ENCODE peak calls at places on chromosomes 11 and 22, in nine cellular contexts. I is stomach, P is AG10803, U is PC-3, F is thoracic aorta, E is cardiac muscle cell, A is progenitor cell of endocrine pancreas, K is mucosa of descending colon, N is GM12865. B is an unnamed sample.

GRCh38 chr22:36335621-36336020 is 52.1 kb downstream of the MYH9 start:
- DNase-seq in I (no peak), P (no peak), U (no peak), F (no peak), E (no peak), A (no peak), K (no peak), N (no peak), B (no peak)

GRCh38 chr22:39073941-39074340 is 3.1 kb upstream of the APOBEC3G start:
- DNase-seq in I (no peak), P (no peak), U (no peak), F (no peak), E (no peak), A (no peak), K (no peak), N (no peak), B (no peak)

GRCh38 chr11:128745296-128746183 is 51.7 kb downstream of the FLI1 start:
- DNase-seq in I (no peak), P (peak), U (no peak), F (no peak), E (peak), A (no peak), K (no peak), N (no peak), B (no peak)

GRCh38 chr22:32636884-32637283 is 162.3 kb downstream of the FBXO7 start:
- DNase-seq in I (no peak), P (no peak), U (no peak), F (no peak), E (no peak), A (no peak), K (no peak), N (no peak), B (no peak)

GRCh38 chr22:46881373-46882118 is 119.1 kb downstream of the TBC1D22A start:
- DNase-seq in I (no peak), P (peak), U (peak), F (no peak), E (no peak), A (no peak), K (no peak), N (no peak), B (no peak)

GRCh38 chr11:107859459-107860239 is 1.1 kb upstream of the SLC35F2 start:
- DNase-seq in I (peak), P (peak), U (peak), F (no peak), E (peak), A (no peak), K (peak), N (peak), B (peak)

GRCh38 chr11:73734996-73735395 is 25.9 kb downstream of the RAB6A start:
- DNase-seq in I (no peak), P (peak), U (no peak), F (no peak), E (no peak), A (no peak), K (no peak), N (no peak), B (no peak)

GRCh38 chr22:48884292-48884691 is 943.4 kb downstream of the BRD1 start:
- DNase-seq in I (no peak), P (no peak), U (no peak), F (no peak), E (no peak), A (no peak), K (no peak), N (no peak), B (no peak)

GRCh38 chr11:34431979-34432378 is 6.8 kb upstream of the CAT start:
- DNase-seq in I (no peak), P (no peak), U (no peak), F (no peak), E (no peak), A (no peak), K (no peak), N (no peak), B (no peak)

GRCh38 chr11:33608386-33608785 is 92.2 kb downstream of the C11orf91 start:
- DNase-seq in I (no peak), P (no peak), U (no peak), F (no peak), E (no peak), A (no peak), K (no peak), N (no peak), B (no peak)

GRCh38 chr22:35638408-35638807 is 9.8 kb upstream of the APOL6 start:
- DNase-seq in I (no peak), P (peak), U (no peak), F (peak), E (peak), A (no peak), K (peak), N (no peak), B (no peak)

GRCh38 chr22:23566716-23567475 is 13.2 kb downstream of the IGLL1 start:
- DNase-seq in I (no peak), P (no peak), U (no peak), F (no peak), E (no peak), A (no peak), K (no peak), N (no peak), B (no peak)

GRCh38 chr11:45021001-45021400 is 70.3 kb upstream of the TP53I11 start:
- DNase-seq in I (no peak), P (no peak), U (no peak), F (no peak), E (no peak), A (no peak), K (no peak), N (no peak), B (no peak)

GRCh38 chr11:123856444-123856843 is 29.0 kb downstream of the TMEM225 start:
- DNase-seq in I (no peak), P (no peak), U (peak), F (no peak), E (no peak), A (no peak), K (no peak), N (no peak), B (no peak)

GRCh38 chr11:7319501-7319900 is 67.8 kb downstream of the SYT9 start:
- DNase-seq in I (no peak), P (no peak), U (no peak), F (no peak), E (no peak), A (no peak), K (no peak), N (no peak), B (no peak)

GRCh38 chr22:47303161-47303890 is 540.9 kb downstream of the TBC1D22A start:
- DNase-seq in I (no peak), P (no peak), U (peak), F (no peak), E (no peak), A (no peak), K (no peak), N (no peak), B (no peak)

GRCh38 chr11:58524232-58525036 is 16.5 kb upstream of the OR5B21 start:
- DNase-seq in I (peak), P (peak), U (peak), F (peak), E (peak), A (peak), K (peak), N (peak), B (peak)

GRCh38 chr11:132125855-132126841 is 755.7 kb downstream of the NTM start:
- DNase-seq in I (no peak), P (peak), U (peak), F (no peak), E (peak), A (no peak), K (no peak), N (peak), B (peak)

GRCh38 chr11:125128450-125128849 is 17.0 kb upstream of the TMEM218 start:
- DNase-seq in I (no peak), P (peak), U (peak), F (no peak), E (peak), A (no peak), K (no peak), N (no peak), B (no peak)

GRCh38 chr11:1659478-1659877 is 29.9 kb downstream of the KRTAP5-5 start:
- DNase-seq in I (no peak), P (no peak), U (no peak), F (no peak), E (no peak), A (no peak), K (no peak), N (no peak), B (no peak)

GRCh38 chr22:29149841-29150555 is 55.7 kb upstream of the EMID1 start:
- DNase-seq in I (no peak), P (no peak), U (no peak), F (no peak), E (no peak), A (no peak), K (peak), N (no peak), B (no peak)

GRCh38 chr22:29570912-29571549 is 9.9 kb downstream of the NIPSNAP1 start:
- DNase-seq in I (no peak), P (no peak), U (no peak), F (no peak), E (no peak), A (no peak), K (no peak), N (no peak), B (no peak)

GRCh38 chr11:123510579-123510905 is 80.5 kb downstream of the GRAMD1B start:
- DNase-seq in I (no peak), P (no peak), U (no peak), F (no peak), E (no peak), A (no peak), K (no peak), N (no peak), B (no peak)

GRCh38 chr22:29265929-29266328 is 1.9 kb downstream of the RHBDD3 start:
- DNase-seq in I (no peak), P (no peak), U (no peak), F (no peak), E (no peak), A (no peak), K (no peak), N (no peak), B (no peak)

GRCh38 chr11:130487390-130488186 is 39.1 kb downstream of the ADAMTS15 start:
- DNase-seq in I (no peak), P (no peak), U (no peak), F (no peak), E (no peak), A (no peak), K (no peak), N (no peak), B (no peak)

GRCh38 chr11:130449246-130449990 is 973 bp downstream of the ADAMTS15 start:
- DNase-seq in I (no peak), P (no peak), U (no peak), F (no peak), E (peak), A (no peak), K (peak), N (no peak), B (no peak)

GRCh38 chr11:70694371-70694770 is 296.0 kb downstream of the CTTN start:
- DNase-seq in I (no peak), P (no peak), U (no peak), F (no peak), E (no peak), A (no peak), K (peak), N (no peak), B (no peak)

GRCh38 chr11:36409152-36409713 is 100.8 kb downstream of the TRAF6 start:
- DNase-seq in I (no peak), P (no peak), U (no peak), F (no peak), E (peak), A (no peak), K (no peak), N (no peak), B (peak)

GRCh38 chr11:70895061-70895670 is 357.2 kb downstream of the SHANK2 start:
- DNase-seq in I (no peak), P (no peak), U (no peak), F (no peak), E (no peak), A (no peak), K (no peak), N (no peak), B (no peak)

GRCh38 chr11:27673979-27674663 is 26.1 kb downstream of the BDNF start:
- DNase-seq in I (no peak), P (no peak), U (no peak), F (no peak), E (no peak), A (no peak), K (no peak), N (no peak), B (no peak)

GRCh38 chr11:70437111-70437784 is 38.9 kb downstream of the CTTN start:
- DNase-seq in I (no peak), P (no peak), U (no peak), F (no peak), E (no peak), A (no peak), K (no peak), N (peak), B (no peak)

GRCh38 chr22:44701824-44702478 is at the start of gene PRR5:
- DNase-seq in I (peak), P (peak), U (peak), F (no peak), E (peak), A (peak), K (peak), N (peak), B (peak)

GRCh38 chr22:28909375-28909774 is 26.0 kb downstream of the ZNRF3 start:
- DNase-seq in I (no peak), P (no peak), U (no peak), F (no peak), E (peak), A (no peak), K (no peak), N (peak), B (no peak)

GRCh38 chr11:127528297-127528696 is 527.7 kb upstream of the KIRREL3 start:
- DNase-seq in I (no peak), P (no peak), U (no peak), F (no peak), E (no peak), A (no peak), K (no peak), N (no peak), B (no peak)

GRCh38 chr11:37450613-37451012 is 852.6 kb upstream of the RAG2 start:
- DNase-seq in I (no peak), P (no peak), U (no peak), F (no peak), E (peak), A (no peak), K (no peak), N (peak), B (no peak)

GRCh38 chr11:37451903-37452302 is 853.9 kb upstream of the RAG2 start:
- DNase-seq in I (no peak), P (no peak), U (no peak), F (no peak), E (no peak), A (no peak), K (no peak), N (no peak), B (no peak)

GRCh38 chr11:37449146-37449545 is 851.1 kb upstream of the RAG2 start:
- DNase-seq in I (no peak), P (peak), U (peak), F (no peak), E (peak), A (no peak), K (no peak), N (peak), B (no peak)
- TF ChIP-seq CTCF in I (no peak), P (peak), U (peak), F (no peak), E (peak), A (peak), K (no peak), N (peak), B (peak)

GRCh38 chr11:81007046-81007445 is 1566.2 kb upstream of the TENM4 start:
- DNase-seq in I (no peak), P (peak), U (peak), F (no peak), E (peak), A (no peak), K (no peak), N (no peak), B (no peak)
- TF ChIP-seq CTCF in I (no peak), P (peak), U (peak), F (no peak), E (peak), A (peak), K (no peak), N (no peak), B (no peak)

GRCh38 chr22:30947163-30947820 is 21.3 kb downstream of the MORC2 start:
- DNase-seq in I (no peak), P (peak), U (no peak), F (peak), E (no peak), A (no peak), K (peak), N (no peak), B (peak)

GRCh38 chr22:30948930-30949342 is 19.6 kb downstream of the MORC2 start:
- DNase-seq in I (no peak), P (peak), U (no peak), F (no peak), E (no peak), A (no peak), K (no peak), N (no peak), B (no peak)

GRCh38 chr22:30946354-30946753 is 22.2 kb downstream of the MORC2 start:
- DNase-seq in I (no peak), P (no peak), U (no peak), F (no peak), E (no peak), A (no peak), K (no peak), N (no peak), B (no peak)

GRCh38 chr22:30949934-30950660 is 18.5 kb downstream of the MORC2 start:
- DNase-seq in I (no peak), P (no peak), U (no peak), F (no peak), E (no peak), A (no peak), K (no peak), N (no peak), B (no peak)

GRCh38 chr22:30947821-30948454 is 20.6 kb downstream of the MORC2 start:
- DNase-seq in I (no peak), P (peak), U (peak), F (no peak), E (peak), A (no peak), K (no peak), N (peak), B (no peak)
- TF ChIP-seq CTCF in I (peak), P (peak), U (peak), F (peak), E (peak), A (peak), K (no peak), N (peak), B (no peak)

GRCh38 chr11:14458377-14458776 is 41.2 kb downstream of the COPB1 start:
- DNase-seq in I (no peak), P (no peak), U (no peak), F (no peak), E (no peak), A (no peak), K (no peak), N (no peak), B (no peak)
- TF ChIP-seq CTCF in I (no peak), P (no peak), U (no peak), F (no peak), E (no peak), A (no peak), K (no peak), N (no peak), B (no peak)

GRCh38 chr11:121566279-121567168 is 113.8 kb upstream of the SORL1-AS1 start:
- DNase-seq in I (no peak), P (no peak), U (no peak), F (no peak), E (no peak), A (no peak), K (no peak), N (no peak), B (no peak)
- TF ChIP-seq CTCF in I (no peak), P (no peak), U (no peak), F (no peak), E (no peak), A (no peak), K (no peak), N (no peak), B (no peak)

GRCh38 chr22:27493797-27494196 is 307.8 kb downstream of the MN1 start:
- DNase-seq in I (no peak), P (no peak), U (no peak), F (no peak), E (no peak), A (no peak), K (no peak), N (no peak), B (no peak)

GRCh38 chr22:27492566-27493201 is 308.9 kb downstream of the MN1 start:
- DNase-seq in I (no peak), P (no peak), U (no peak), F (no peak), E (no peak), A (no peak), K (no peak), N (peak), B (no peak)

GRCh38 chr22:27491888-27492287 is 309.7 kb downstream of the MN1 start:
- DNase-seq in I (no peak), P (no peak), U (no peak), F (no peak), E (no peak), A (no peak), K (no peak), N (no peak), B (no peak)

GRCh38 chr22:27495325-27495724 is 306.2 kb downstream of the MN1 start:
- DNase-seq in I (no peak), P (no peak), U (no peak), F (no peak), E (no peak), A (no peak), K (no peak), N (no peak), B (no peak)

DNA sequence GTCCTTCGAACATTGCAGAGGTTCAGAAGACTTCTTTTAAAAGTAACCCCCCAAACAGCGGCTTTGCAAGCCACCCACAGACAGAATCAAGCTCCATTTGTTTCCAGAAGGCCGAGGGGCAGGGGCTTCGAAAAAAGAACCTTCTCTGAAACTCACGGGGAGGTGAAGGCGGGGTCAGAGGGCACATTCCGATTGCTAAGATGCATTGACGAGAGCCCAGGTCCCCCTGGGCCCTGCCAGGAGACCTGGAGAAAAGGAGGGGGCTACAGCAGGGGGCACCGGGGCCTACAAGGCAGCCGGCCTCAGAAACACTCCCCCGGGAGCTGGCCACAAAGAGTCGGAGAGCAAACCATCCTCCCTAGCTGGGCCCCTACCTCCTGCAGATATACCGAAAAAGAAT is 306.7 kb downstream of the MN1 start:
- DNase-seq in I (no peak), P (no peak), U (no peak), F (no peak), E (no peak), A (no peak), K (no peak), N (no peak), B (no peak)
- TF ChIP-seq CTCF in I (no peak), P (no peak), U (no peak), F (no peak), E (no peak), A (no peak), K (no peak), N (no peak), B (no peak)